ENCODE peak calls at places on chromosomes 4 and X, in seven cellular contexts. R, P, O, Z, M, W and C are unnamed samples.

GRCh38 chr4:147842573-147842972 is 110.7 kb downstream of the ARHGAP10 start:
- DNase-seq in R (no peak), P (no peak), O (no peak), Z (no peak), M (no peak), W (no peak), C (no peak)

GRCh38 chr4:8394125-8394524 is 46.4 kb downstream of the ACOX3 start:
- DNase-seq in R (peak; percentile 76), P (no peak), O (no peak), Z (no peak), M (no peak), W (peak; percentile 72), C (peak; percentile 86)

GRCh38 chrX:36431819-36432218 is 512.3 kb downstream of the CFAP47 start:
- DNase-seq in R (peak; percentile 20), P (no peak), O (no peak), Z (no peak), M (no peak), W (no peak), C (peak; percentile 38)

GRCh38 chrX:124338733-124339514 is 6.5 kb downstream of the TEX13D start:
- DNase-seq in R (no peak), P (no peak), O (no peak), Z (peak; percentile 31), M (no peak), W (no peak), C (no peak)

GRCh38 chr4:14810568-14810967 is 191.7 kb upstream of the CPEB2 start:
- DNase-seq in R (peak; percentile 27), P (no peak), O (no peak), Z (no peak), M (no peak), W (no peak), C (no peak)

GRCh38 chr4:6225469-6225868 is 25.1 kb upstream of the JAKMIP1 start:
- DNase-seq in R (peak; percentile 65), P (peak; percentile 11), O (no peak), Z (no peak), M (no peak), W (no peak), C (peak; percentile 1)

GRCh38 chrX:13197961-13198761 is 121.7 kb downstream of the ATXN3L start:
- DNase-seq in R (no peak), P (no peak), O (no peak), Z (no peak), M (no peak), W (no peak), C (no peak)

GRCh38 chr4:71932941-71933340 is 98.9 kb upstream of the NPFFR2 start:
- DNase-seq in R (peak; percentile 11), P (no peak), O (no peak), Z (no peak), M (no peak), W (no peak), C (no peak)

GRCh38 chrX:150037041-150037440 is 98.8 kb upstream of the EOLA2 start:
- DNase-seq in R (no peak), P (no peak), O (no peak), Z (no peak), M (no peak), W (no peak), C (no peak)